ENCODE peak calls at places on chromosomes 4 and X, in seven cellular contexts. One of them, this sample, is unnamed. For H3K9me3 and H3K4me1, the result is how much of the 10 kb centered on the place peaks cover.

GRCh38 chr4:62457356-62457755 is 1257.2 kb downstream of the ADGRL3 start:
- DNase-seq in lower lobe of right lung: no peak
- DNase-seq in fibroblast of lung: no peak
- DNase-seq in CD8-positive, alpha-beta T cell: no peak
- DNase-seq in lung: no peak
- DNase-seq in IMR-90: no peak
- DNase-seq in right atrium auricular region: no peak
- DNase-seq in this sample: no peak

GRCh38 chrX:21952624-21953023 is 12.1 kb downstream of the SMS start:
- DNase-seq in lower lobe of right lung: no peak
- DNase-seq in fibroblast of lung: no peak
- DNase-seq in CD8-positive, alpha-beta T cell: no peak
- DNase-seq in lung: no peak
- DNase-seq in IMR-90: no peak
- DNase-seq in right atrium auricular region: no peak
- DNase-seq in this sample: no peak

GRCh38 chrX:71632923-71633657 is 14.8 kb upstream of the CXCR3 start:
- DNase-seq in lower lobe of right lung: no peak
- DNase-seq in fibroblast of lung: no peak
- DNase-seq in CD8-positive, alpha-beta T cell: no peak
- DNase-seq in lung: no peak
- DNase-seq in IMR-90: no peak
- DNase-seq in right atrium auricular region: no peak
- DNase-seq in this sample: no peak

GRCh38 chr4:129999156-129999555 is 903.2 kb downstream of the C4orf33 start:
- DNase-seq in lower lobe of right lung: no peak
- DNase-seq in fibroblast of lung: no peak
- DNase-seq in CD8-positive, alpha-beta T cell: no peak
- DNase-seq in lung: no peak
- DNase-seq in IMR-90: no peak
- DNase-seq in right atrium auricular region: no peak
- DNase-seq in this sample: no peak

GRCh38 chrX:100743009-100743615 is 11.2 kb upstream of the SYTL4 start:
- DNase-seq in lower lobe of right lung: no peak
- DNase-seq in fibroblast of lung: no peak
- DNase-seq in CD8-positive, alpha-beta T cell: no peak
- DNase-seq in lung: no peak
- DNase-seq in IMR-90: no peak
- DNase-seq in right atrium auricular region: no peak
- DNase-seq in this sample: no peak

GRCh38 chr4:76624271-76624681 is 189.2 kb downstream of the SHROOM3 start:
- DNase-seq in lower lobe of right lung: no peak
- DNase-seq in fibroblast of lung: peak
- DNase-seq in CD8-positive, alpha-beta T cell: no peak
- DNase-seq in lung: peak
- DNase-seq in IMR-90: peak
- DNase-seq in right atrium auricular region: peak
- DNase-seq in this sample: no peak

GRCh38 chr4:155403886-155404285 is 27.1 kb upstream of the MAP9 start:
- DNase-seq in lower lobe of right lung: no peak
- DNase-seq in fibroblast of lung: peak
- DNase-seq in CD8-positive, alpha-beta T cell: no peak
- DNase-seq in lung: no peak
- DNase-seq in IMR-90: peak
- DNase-seq in right atrium auricular region: no peak
- DNase-seq in this sample: no peak

GRCh38 chr4:177638871-177639270 is 196.6 kb upstream of the AGA start:
- DNase-seq in lower lobe of right lung: no peak
- DNase-seq in fibroblast of lung: no peak
- DNase-seq in CD8-positive, alpha-beta T cell: no peak
- DNase-seq in lung: no peak
- DNase-seq in IMR-90: no peak
- DNase-seq in right atrium auricular region: no peak
- DNase-seq in this sample: no peak

GRCh38 chr4:67250497-67250896 is 294.8 kb downstream of the CENPC start:
- DNase-seq in lower lobe of right lung: no peak
- DNase-seq in fibroblast of lung: no peak
- DNase-seq in CD8-positive, alpha-beta T cell: no peak
- DNase-seq in lung: no peak
- DNase-seq in IMR-90: no peak
- DNase-seq in right atrium auricular region: no peak
- DNase-seq in this sample: no peak

GRCh38 chrX:17007134-17007768 is 60.8 kb downstream of the REPS2 start:
- DNase-seq in lower lobe of right lung: no peak
- DNase-seq in fibroblast of lung: peak
- DNase-seq in CD8-positive, alpha-beta T cell: no peak
- DNase-seq in lung: no peak
- DNase-seq in IMR-90: no peak
- DNase-seq in right atrium auricular region: no peak
- DNase-seq in this sample: peak

GRCh38 chr4:103498161-103499070 is 221.4 kb downstream of the TACR3 start:
- DNase-seq in lower lobe of right lung: no peak
- DNase-seq in fibroblast of lung: peak
- DNase-seq in CD8-positive, alpha-beta T cell: no peak
- DNase-seq in lung: no peak
- DNase-seq in IMR-90: peak
- DNase-seq in right atrium auricular region: no peak
- DNase-seq in this sample: no peak

GRCh38 chrX:40933132-40934078 is 151.8 kb upstream of the USP9X start:
- DNase-seq in lower lobe of right lung: no peak
- DNase-seq in fibroblast of lung: peak
- DNase-seq in CD8-positive, alpha-beta T cell: no peak
- DNase-seq in lung: no peak
- DNase-seq in IMR-90: peak
- DNase-seq in right atrium auricular region: no peak
- DNase-seq in this sample: no peak

GRCh38 chr4:60897415-60897814 is 302.7 kb upstream of the ADGRL3 start:
- DNase-seq in lower lobe of right lung: no peak
- DNase-seq in fibroblast of lung: no peak
- DNase-seq in CD8-positive, alpha-beta T cell: no peak
- DNase-seq in lung: no peak
- DNase-seq in IMR-90: no peak
- DNase-seq in right atrium auricular region: no peak
- DNase-seq in this sample: no peak

GRCh38 chrX:121349263-121349662 is 301.9 kb downstream of the GLUD2 start:
- DNase-seq in lower lobe of right lung: no peak
- DNase-seq in fibroblast of lung: no peak
- DNase-seq in CD8-positive, alpha-beta T cell: no peak
- DNase-seq in lung: no peak
- DNase-seq in IMR-90: no peak
- DNase-seq in right atrium auricular region: no peak
- DNase-seq in this sample: no peak

GRCh38 chrX:29662101-29662500 is 553.3 kb upstream of the MAGEB2 start:
- DNase-seq in lower lobe of right lung: no peak
- DNase-seq in fibroblast of lung: peak
- DNase-seq in CD8-positive, alpha-beta T cell: no peak
- DNase-seq in lung: no peak
- DNase-seq in IMR-90: peak
- DNase-seq in right atrium auricular region: no peak
- DNase-seq in this sample: no peak

GRCh38 chr4:125911481-125911880 is 596.7 kb downstream of the FAT4 start:
- DNase-seq in lower lobe of right lung: no peak
- DNase-seq in fibroblast of lung: no peak
- DNase-seq in CD8-positive, alpha-beta T cell: no peak
- DNase-seq in lung: no peak
- DNase-seq in IMR-90: no peak
- DNase-seq in right atrium auricular region: no peak
- DNase-seq in this sample: no peak

GRCh38 chr4:187961171-187961570 is 34.4 kb upstream of the ZFP42 start:
- DNase-seq in lower lobe of right lung: no peak
- DNase-seq in fibroblast of lung: no peak
- DNase-seq in CD8-positive, alpha-beta T cell: no peak
- DNase-seq in lung: no peak
- DNase-seq in IMR-90: no peak
- DNase-seq in right atrium auricular region: no peak
- DNase-seq in this sample: no peak

GRCh38 chr4:3485011-3485881 is 22.1 kb downstream of the DOK7 start:
- DNase-seq in lower lobe of right lung: no peak
- DNase-seq in fibroblast of lung: no peak
- DNase-seq in CD8-positive, alpha-beta T cell: no peak
- DNase-seq in lung: no peak
- DNase-seq in IMR-90: no peak
- DNase-seq in right atrium auricular region: no peak
- DNase-seq in this sample: no peak

GRCh38 chr4:173218411-173219125 is 50.0 kb downstream of the GALNT7 start:
- DNase-seq in lower lobe of right lung: no peak
- DNase-seq in fibroblast of lung: peak
- DNase-seq in CD8-positive, alpha-beta T cell: no peak
- DNase-seq in lung: no peak
- DNase-seq in IMR-90: peak
- DNase-seq in right atrium auricular region: no peak
- DNase-seq in this sample: no peak

GRCh38 chr4:32106767-32107166 is 1386.6 kb downstream of the PCDH7 start:
- DNase-seq in lower lobe of right lung: no peak
- DNase-seq in fibroblast of lung: no peak
- DNase-seq in CD8-positive, alpha-beta T cell: no peak
- DNase-seq in lung: no peak
- DNase-seq in IMR-90: no peak
- DNase-seq in right atrium auricular region: no peak
- DNase-seq in this sample: no peak

GRCh38 chr4:76558391-76559235 is 123.6 kb downstream of the SHROOM3 start:
- DNase-seq in lower lobe of right lung: no peak
- DNase-seq in fibroblast of lung: no peak
- DNase-seq in CD8-positive, alpha-beta T cell: no peak
- DNase-seq in lung: no peak
- DNase-seq in IMR-90: peak
- DNase-seq in right atrium auricular region: no peak
- DNase-seq in this sample: no peak

DNA sequence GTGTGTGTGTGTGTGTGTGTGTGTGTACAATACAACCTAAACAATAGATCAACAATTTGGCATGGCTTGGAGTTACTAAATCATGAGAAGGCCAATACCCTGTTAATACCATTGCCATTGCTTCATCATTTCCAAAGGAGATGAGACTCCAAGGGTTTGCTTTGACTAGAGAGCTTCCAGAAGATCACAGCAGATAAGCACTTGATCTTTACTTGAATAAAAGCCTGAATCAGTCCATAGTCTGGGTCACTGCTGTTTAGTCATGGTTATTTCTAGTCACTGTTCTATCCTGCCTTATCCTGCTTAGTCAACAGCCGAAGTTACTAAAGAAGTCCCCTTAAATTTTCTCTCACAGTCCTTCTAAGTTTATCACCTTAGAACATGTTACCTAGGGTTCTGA is 58.2 kb downstream of the RAB40AL start:
- DNase-seq in lower lobe of right lung: no peak
- DNase-seq in fibroblast of lung: no peak
- DNase-seq in CD8-positive, alpha-beta T cell: no peak
- DNase-seq in lung: no peak
- DNase-seq in IMR-90: no peak
- DNase-seq in right atrium auricular region: no peak
- DNase-seq in this sample: no peak
- H3K9me3 ChIP-seq in lower lobe of right lung: under half
- H3K9me3 ChIP-seq in fibroblast of lung: under half
- H3K9me3 ChIP-seq in CD8-positive, alpha-beta T cell: under half
- H3K9me3 ChIP-seq in lung: under half
- H3K9me3 ChIP-seq in IMR-90: under half
- H3K9me3 ChIP-seq in right atrium auricular region: under half
- H3K9me3 ChIP-seq in this sample: under half

GRCh38 chrX:47571896-47572295 is 10.3 kb upstream of the TIMP1 start:
- DNase-seq in lower lobe of right lung: no peak
- DNase-seq in fibroblast of lung: no peak
- DNase-seq in CD8-positive, alpha-beta T cell: no peak
- DNase-seq in lung: no peak
- DNase-seq in IMR-90: no peak
- DNase-seq in right atrium auricular region: no peak
- DNase-seq in this sample: no peak

GRCh38 chrX:47566841-47567240 is 5.8 kb downstream of the ARAF start:
- DNase-seq in lower lobe of right lung: no peak
- DNase-seq in fibroblast of lung: no peak
- DNase-seq in CD8-positive, alpha-beta T cell: no peak
- DNase-seq in lung: no peak
- DNase-seq in IMR-90: no peak
- DNase-seq in right atrium auricular region: no peak
- DNase-seq in this sample: no peak

GRCh38 chrX:47570794-47571193 is 9.8 kb downstream of the ARAF start:
- DNase-seq in lower lobe of right lung: no peak
- DNase-seq in fibroblast of lung: no peak
- DNase-seq in CD8-positive, alpha-beta T cell: no peak
- DNase-seq in lung: no peak
- DNase-seq in IMR-90: no peak
- DNase-seq in right atrium auricular region: no peak
- DNase-seq in this sample: no peak

GRCh38 chrX:47571215-47571614 is 10.2 kb downstream of the ARAF start:
- DNase-seq in lower lobe of right lung: no peak
- DNase-seq in fibroblast of lung: no peak
- DNase-seq in CD8-positive, alpha-beta T cell: no peak
- DNase-seq in lung: no peak
- DNase-seq in IMR-90: no peak
- DNase-seq in right atrium auricular region: no peak
- DNase-seq in this sample: no peak

DNA sequence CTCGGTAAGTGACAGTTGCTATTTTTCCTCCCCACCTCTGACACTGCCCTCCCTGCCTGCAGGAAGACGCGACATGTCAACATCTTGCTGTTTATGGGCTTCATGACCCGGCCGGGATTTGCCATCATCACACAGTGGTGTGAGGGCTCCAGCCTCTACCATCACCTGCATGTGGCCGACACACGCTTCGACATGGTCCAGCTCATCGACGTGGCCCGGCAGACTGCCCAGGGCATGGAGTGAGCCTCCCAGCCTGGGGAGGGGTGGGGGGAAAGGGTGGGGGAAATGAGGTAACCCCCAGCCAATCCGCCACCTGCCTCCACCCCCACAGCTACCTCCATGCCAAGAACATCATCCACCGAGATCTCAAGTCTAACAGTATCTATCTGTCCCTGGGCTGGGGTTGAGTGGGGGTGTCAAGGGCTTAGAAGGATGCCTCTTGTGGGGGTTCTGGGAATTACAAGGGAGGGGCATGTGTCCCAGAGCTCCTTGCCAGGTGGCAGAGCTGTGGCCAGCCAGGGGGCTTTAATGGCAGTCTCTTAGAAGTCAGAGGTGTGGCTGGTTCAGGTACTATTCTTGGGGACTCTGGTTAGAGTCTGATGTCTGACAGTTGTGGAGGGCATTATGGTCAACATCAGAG is 7.8 kb downstream of the ARAF start:
- DNase-seq in lower lobe of right lung: no peak
- DNase-seq in fibroblast of lung: no peak
- DNase-seq in CD8-positive, alpha-beta T cell: peak
- DNase-seq in lung: no peak
- DNase-seq in IMR-90: no peak
- DNase-seq in right atrium auricular region: no peak
- DNase-seq in this sample: no peak
- TF ChIP-seq CTCF in lower lobe of right lung: peak
- TF ChIP-seq CTCF in fibroblast of lung: peak
- TF ChIP-seq CTCF in CD8-positive, alpha-beta T cell: peak
- TF ChIP-seq CTCF in lung: no peak
- TF ChIP-seq CTCF in IMR-90: peak
- TF ChIP-seq CTCF in right atrium auricular region: no peak
- TF ChIP-seq CTCF in this sample: peak

GRCh38 chr4:118942465-118942864 is 53.8 kb downstream of the SYNPO2 start:
- DNase-seq in lower lobe of right lung: no peak
- DNase-seq in fibroblast of lung: no peak
- DNase-seq in CD8-positive, alpha-beta T cell: no peak
- DNase-seq in lung: no peak
- DNase-seq in IMR-90: peak
- DNase-seq in right atrium auricular region: no peak
- DNase-seq in this sample: no peak
- H3K4me1 ChIP-seq in lower lobe of right lung: under half
- H3K4me1 ChIP-seq in fibroblast of lung: under half
- H3K4me1 ChIP-seq in CD8-positive, alpha-beta T cell: under half
- H3K4me1 ChIP-seq in lung: under half
- H3K4me1 ChIP-seq in IMR-90: under half
- H3K4me1 ChIP-seq in right atrium auricular region: under half
- H3K4me1 ChIP-seq in this sample: under half

GRCh38 chrX:70500826-70501225 is 56.2 kb downstream of the DLG3 start:
- DNase-seq in lower lobe of right lung: no peak
- DNase-seq in fibroblast of lung: no peak
- DNase-seq in CD8-positive, alpha-beta T cell: no peak
- DNase-seq in lung: no peak
- DNase-seq in IMR-90: no peak
- DNase-seq in right atrium auricular region: no peak
- DNase-seq in this sample: no peak
- H3K9me3 ChIP-seq in lower lobe of right lung: under half
- H3K9me3 ChIP-seq in fibroblast of lung: under half
- H3K9me3 ChIP-seq in CD8-positive, alpha-beta T cell: under half
- H3K9me3 ChIP-seq in lung: under half
- H3K9me3 ChIP-seq in IMR-90: under half
- H3K9me3 ChIP-seq in right atrium auricular region: under half
- H3K9me3 ChIP-seq in this sample: under half